ENCODE peak calls at places on chromosomes 3 and 15, in four cellular contexts. A is HL-60, E is K562, B is GM12878. L is an unnamed sample.

GRCh38 chr3:66279168-66279567 is 58.4 kb downstream of the SLC25A26 start:
- DNase-seq in A (no peak), E (no peak), B (no peak), L (no peak)

GRCh38 chr3:15969874-15970640 is 172.3 kb upstream of the ANKRD28 start:
- DNase-seq in A (no peak), E (no peak), B (no peak), L (no peak)

GRCh38 chr3:183764854-183765731 is 60.3 kb downstream of the MAP6D1 start:
- DNase-seq in A (no peak), E (no peak), B (no peak), L (no peak)

GRCh38 chr15:51681303-51681963 is at the start of gene SCG3:
- DNase-seq in A (peak), E (peak), B (no peak), L (peak)

GRCh38 chr3:129182390-129183180 is 1.1 kb downstream of the CNBP start:
- DNase-seq in A (peak), E (peak), B (no peak), L (no peak)

GRCh38 chr15:33639968-33640367 is 328.3 kb upstream of the CHRM5 start:
- DNase-seq in A (no peak), E (no peak), B (no peak), L (no peak)

GRCh38 chr3:37907906-37908305 is 46.2 kb downstream of the CTDSPL start:
- DNase-seq in A (no peak), E (no peak), B (peak), L (peak)

GRCh38 chr3:123739754-123740153 is 144.4 kb downstream of the MYLK start:
- DNase-seq in A (no peak), E (no peak), B (no peak), L (no peak)

GRCh38 chr3:148866261-148866660 is 1.2 kb downstream of the CPA3 start:
- DNase-seq in A (no peak), E (no peak), B (no peak), L (no peak)

GRCh38 chr3:134328147-134328591 is 46.1 kb downstream of the AMOTL2 start:
- DNase-seq in A (no peak), E (no peak), B (no peak), L (no peak)

GRCh38 chr3:60363817-60364216 is 887.4 kb downstream of the FHIT start:
- DNase-seq in A (no peak), E (no peak), B (no peak), L (no peak)

GRCh38 chr3:31544634-31545033 is 11.9 kb downstream of the STT3B start:
- DNase-seq in A (peak), E (peak), B (no peak), L (no peak)

GRCh38 chr3:100412897-100413590 is 11.7 kb downstream of the LNP1 start:
- DNase-seq in A (no peak), E (no peak), B (no peak), L (no peak)

GRCh38 chr3:20310629-20311028 is 124.6 kb upstream of the SGO1 start:
- DNase-seq in A (no peak), E (no peak), B (no peak), L (no peak)

GRCh38 chr15:71780349-71780976 is 29.9 kb upstream of the NR2E3 start:
- DNase-seq in A (peak), E (peak), B (peak), L (peak)

GRCh38 chr3:53318522-53318921 is 28.8 kb downstream of the DCP1A start:
- DNase-seq in A (no peak), E (no peak), B (no peak), L (no peak)

GRCh38 chr15:35719964-35720507 is 174.1 kb upstream of the DPH6 start:
- DNase-seq in A (no peak), E (no peak), B (no peak), L (no peak)

GRCh38 chr15:59436774-59437472 is 1.1 kb upstream of the FAM81A start:
- DNase-seq in A (no peak), E (no peak), B (no peak), L (no peak)

GRCh38 chr15:50911641-50912040 is 3.2 kb downstream of the AP4E1 start:
- DNase-seq in A (peak), E (no peak), B (no peak), L (no peak)

GRCh38 chr3:184082034-184082433 is 14.8 kb upstream of the HTR3E start:
- DNase-seq in A (no peak), E (no peak), B (no peak), L (no peak)

GRCh38 chr3:35616346-35616745 is 23.0 kb upstream of the ARPP21 start:
- DNase-seq in A (no peak), E (no peak), B (no peak), L (no peak)

GRCh38 chr15:78767331-78767951 is 43.8 kb downstream of the ADAMTS7 start:
- DNase-seq in A (no peak), E (no peak), B (no peak), L (no peak)

GRCh38 chr3:138325990-138326389 is 3.7 kb downstream of the NME9 start:
- DNase-seq in A (no peak), E (no peak), B (no peak), L (no peak)

GRCh38 chr15:76384409-76384808 is 47.8 kb downstream of the ISL2 start:
- DNase-seq in A (no peak), E (no peak), B (no peak), L (no peak)

GRCh38 chr3:10760199-10760598 is 55.8 kb upstream of the SLC6A11 start:
- DNase-seq in A (no peak), E (no peak), B (no peak), L (no peak)

GRCh38 chr3:132038198-132038825 is 3.5 kb upstream of the CPNE4 start:
- DNase-seq in A (no peak), E (peak), B (no peak), L (no peak)

GRCh38 chr15:40240619-40241304 is 1.9 kb downstream of the PAK6 start:
- DNase-seq in A (no peak), E (no peak), B (no peak), L (no peak)

GRCh38 chr3:154122096-154122911 is 1.1 kb downstream of the ARHGEF26 start:
- DNase-seq in A (no peak), E (no peak), B (no peak), L (peak)

GRCh38 chr3:48013288-48013980 is 2.8 kb downstream of the MAP4 start:
- DNase-seq in A (no peak), E (peak), B (no peak), L (no peak)

GRCh38 chr3:194275231-194275671 is 75.9 kb downstream of the CPN2 start:
- DNase-seq in A (no peak), E (no peak), B (no peak), L (no peak)

GRCh38 chr15:40420793-40421192 is 15.2 kb downstream of the IVD start:
- DNase-seq in A (no peak), E (no peak), B (no peak), L (no peak)

GRCh38 chr3:61780455-61781239 is 219.3 kb downstream of the PTPRG start:
- DNase-seq in A (no peak), E (no peak), B (no peak), L (no peak)

GRCh38 chr3:126151562-126152302 is 28.7 kb downstream of the ALDH1L1 start:
- DNase-seq in A (no peak), E (no peak), B (no peak), L (no peak)
- TF ChIP-seq SPI1 in A (no peak), E (no peak), B (no peak), L (no peak)

DNA sequence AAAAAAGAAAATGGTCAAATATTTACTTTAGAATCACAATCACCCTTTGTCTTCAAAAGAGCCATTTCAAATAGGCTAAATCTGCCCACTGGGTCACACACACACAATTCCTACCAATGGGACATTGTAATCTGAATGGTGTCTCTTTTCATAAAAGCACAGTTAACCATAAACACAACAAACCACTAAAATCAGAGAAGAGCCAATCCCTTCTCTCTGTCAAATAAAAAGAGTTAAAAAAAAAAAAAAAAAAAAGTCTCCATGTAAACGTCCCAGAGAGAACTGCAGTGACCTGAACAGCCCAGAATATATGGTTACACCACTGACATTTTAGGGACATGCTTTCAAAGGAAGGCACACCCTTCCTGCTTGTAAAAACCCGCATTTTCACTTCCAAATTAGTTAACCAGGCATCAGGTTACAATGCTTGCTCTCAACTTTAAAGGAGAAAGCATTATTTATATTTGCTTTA is 63.7 kb downstream of the PRICKLE2 start:
- DNase-seq in A (no peak), E (no peak), B (no peak), L (no peak)
- TF ChIP-seq SPI1 in A (no peak), E (no peak), B (no peak), L (no peak)

DNA sequence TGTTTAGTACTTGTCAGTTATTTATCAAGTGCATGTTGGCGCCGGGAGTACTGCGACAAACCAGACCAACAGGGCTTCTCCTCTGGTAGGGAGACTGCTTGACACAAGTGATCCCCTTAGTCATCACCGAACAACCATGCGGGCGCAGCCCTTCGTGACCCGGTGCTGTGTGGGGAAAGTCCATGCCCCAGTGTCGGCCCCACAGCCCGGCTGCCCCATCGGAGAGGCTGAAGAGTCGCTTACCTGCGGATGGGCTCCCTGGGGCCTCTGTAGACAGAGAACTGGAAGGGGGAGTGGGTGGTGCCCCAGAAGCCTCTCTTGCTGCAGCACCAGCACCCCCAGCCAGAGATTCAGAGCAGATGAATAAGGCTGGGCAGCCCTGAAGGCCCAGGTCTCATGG is 90.3 kb upstream of the PRR23E start:
- DNase-seq in A (no peak), E (no peak), B (no peak), L (no peak)
- TF ChIP-seq SPI1 in A (no peak), E (no peak), B (no peak), L (no peak)

GRCh38 chr3:190032924-190033323 is 87.8 kb downstream of the P3H2 start:
- DNase-seq in A (no peak), E (no peak), B (no peak), L (no peak)
- TF ChIP-seq SPI1 in A (no peak), E (no peak), B (no peak), L (no peak)

DNA sequence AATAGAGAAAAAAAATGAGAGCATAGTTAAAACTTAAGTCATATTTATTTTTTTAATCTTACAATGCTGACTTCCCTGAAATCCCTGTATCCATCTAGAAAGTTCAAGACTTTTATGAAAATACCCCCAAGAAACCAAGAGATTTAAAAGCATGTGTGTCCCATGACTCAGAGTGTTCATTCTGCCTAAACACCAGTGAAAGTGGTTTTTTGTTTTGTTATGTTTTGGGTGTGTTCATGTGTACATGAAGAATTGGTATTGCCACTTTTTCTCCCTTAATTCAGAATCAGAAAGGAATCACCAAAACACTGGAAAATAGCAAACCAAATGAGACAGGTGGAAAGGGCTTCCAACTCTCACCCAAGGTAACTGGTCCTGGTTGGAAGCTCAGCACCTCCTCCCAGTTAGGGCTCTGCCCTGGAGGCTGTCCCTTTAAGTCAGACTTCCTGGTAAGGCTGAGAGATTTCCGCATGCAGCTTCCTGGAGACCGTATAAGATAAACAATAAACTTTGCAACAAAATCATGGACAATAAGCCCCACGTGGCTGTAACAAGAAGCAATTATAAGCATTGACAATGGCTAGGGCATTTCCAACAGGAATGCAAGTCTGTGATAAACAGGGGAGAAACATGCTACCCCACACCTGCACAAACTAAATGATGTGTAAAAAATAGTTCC is 121.9 kb upstream of the ARHGEF3 start:
- DNase-seq in A (no peak), E (peak), B (no peak), L (no peak)
- TF ChIP-seq SPI1 in A (no peak), E (no peak), B (no peak), L (no peak)

GRCh38 chr15:55241895-55242294 is 45.2 kb upstream of the RSL24D1 start:
- DNase-seq in A (no peak), E (no peak), B (no peak), L (no peak)
- TF ChIP-seq SPI1 in A (no peak), E (no peak), B (no peak), L (no peak)

DNA sequence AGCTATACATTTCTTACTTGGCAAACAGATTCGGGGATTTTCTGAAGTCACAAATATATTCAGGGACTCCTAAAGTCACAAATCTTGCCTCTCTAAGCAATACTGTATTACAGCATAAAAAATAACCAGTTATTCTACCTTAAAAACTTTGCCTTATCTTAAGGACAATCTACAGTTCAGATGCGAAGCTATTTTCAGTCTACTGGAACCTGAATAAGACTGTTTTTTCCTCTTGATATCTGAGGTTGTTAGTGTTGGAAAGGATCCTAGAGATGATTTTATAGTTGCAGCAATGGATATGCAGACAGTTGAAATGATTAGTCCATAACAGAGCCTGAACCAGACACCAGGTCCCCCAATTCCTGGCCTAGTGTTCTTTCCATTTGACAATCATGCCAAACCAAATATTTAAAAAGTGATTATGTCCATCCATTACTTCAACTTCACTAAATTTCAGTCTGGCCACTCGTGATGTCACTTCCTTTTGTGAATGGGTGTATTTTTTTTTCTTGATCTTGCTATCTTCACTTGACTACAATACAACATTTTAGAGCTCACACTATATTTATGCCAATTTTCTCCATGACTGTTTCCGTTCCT is 1.8 kb downstream of the HDGFL3 start:
- DNase-seq in A (no peak), E (peak), B (no peak), L (no peak)
- TF ChIP-seq SPI1 in A (no peak), E (no peak), B (no peak), L (no peak)

DNA sequence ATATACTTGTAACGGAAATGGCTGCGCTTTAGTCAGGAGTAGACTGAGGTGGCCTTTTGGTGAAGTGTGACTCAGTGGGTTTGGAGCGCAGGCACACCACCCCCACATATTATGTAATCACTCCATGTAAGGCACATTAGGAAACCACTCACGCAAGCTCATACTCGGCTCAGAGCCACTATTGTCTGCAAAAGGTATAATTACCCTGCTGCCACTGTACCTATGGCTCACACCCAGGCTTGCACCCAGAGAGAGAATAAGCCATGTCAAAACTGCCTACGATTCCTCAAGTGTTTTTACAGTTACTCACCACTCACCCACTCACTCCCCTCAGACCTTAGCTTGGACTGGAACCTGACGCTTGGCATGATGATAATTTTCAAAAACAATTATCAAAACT is 611.9 kb upstream of the CCDC54 start:
- DNase-seq in A (no peak), E (no peak), B (no peak), L (no peak)
- TF ChIP-seq SPI1 in A (no peak), E (no peak), B (no peak), L (no peak)